ENCODE peak calls at places on chromosomes 5 and 9, in ten cellular contexts. J is MCF 10A, G is hepatocyte, P is uterus, X is BJ, H is tibial nerve, O is RWPE1, M is H9, U is choroid plexus epithelial cell, Z is GM13976. T is an unnamed sample.

GRCh38 chr5:177539411-177539810 is 15.0 kb downstream of the FAM193B start:
- DNase-seq in Z (no peak), O (no peak), H (peak; percentile 45), G (no peak), X (peak; percentile 46), P (no peak), M (no peak), U (peak; percentile 68), J (peak; percentile 68), T (no peak)

GRCh38 chr5:77627869-77628674 is 10.4 kb downstream of the OTP start:
- DNase-seq in P (no peak), O (no peak), X (no peak), H (no peak), G (no peak), J (no peak), Z (peak; percentile 32), U (no peak), M (peak; percentile 77), T (peak; percentile 18)

GRCh38 chr9:93648836-93649235 is 72.5 kb downstream of the PHF2 start:
- DNase-seq in P (peak; percentile 5), H (no peak), Z (no peak), X (no peak), J (no peak), O (no peak), M (no peak), U (no peak), G (no peak), T (no peak)

GRCh38 chr5:120538149-120538548 is 74.0 kb downstream of the PRR16 start:
- DNase-seq in O (peak; percentile 25), J (peak; percentile 25), M (no peak), Z (no peak), G (no peak), X (no peak), H (no peak), U (no peak), P (no peak), T (no peak)

GRCh38 chr5:40429258-40430111 is 250.2 kb upstream of the PTGER4 start:
- DNase-seq in H (peak; percentile 18), O (peak; percentile 69), X (no peak), Z (no peak), P (no peak), G (no peak), M (no peak), U (peak; percentile 65), J (peak; percentile 59), T (no peak)

GRCh38 chr9:4879098-4879497 is 86.4 kb downstream of the RCL1 start:
- DNase-seq in H (no peak), G (no peak), U (no peak), O (no peak), P (no peak), M (no peak), X (no peak), J (no peak), Z (no peak), T (no peak)

GRCh38 chr9:115494958-115495690 is 377.2 kb upstream of the TNC start:
- DNase-seq in J (peak; percentile 16), H (no peak), M (no peak), P (no peak), Z (no peak), G (peak; percentile 38), U (peak; percentile 32), O (no peak), X (no peak), T (no peak)

GRCh38 chr5:61162010-61162831 is at the start of gene SMIM15:
- DNase-seq in X (peak; percentile 39), P (peak; percentile 83), Z (peak; percentile 92), O (peak; percentile 94), U (peak; percentile 82), G (peak; percentile 95), J (peak; percentile 90), M (peak; percentile 87), H (peak; percentile 73), T (peak; percentile 85)

GRCh38 chr9:114117996-114118830 is 19.1 kb upstream of the KIF12 start:
- DNase-seq in H (no peak), G (peak; percentile 48), O (no peak), X (no peak), P (no peak), U (no peak), Z (no peak), M (no peak), J (no peak), T (peak; percentile 45)

GRCh38 chr9:130857864-130858730 is 23.0 kb downstream of the ABL1 start:
- DNase-seq in M (no peak), X (no peak), J (peak; percentile 37), O (no peak), Z (no peak), H (peak; percentile 82), P (peak; percentile 76), G (no peak), U (peak; percentile 90), T (no peak)

GRCh38 chr5:159774476-159775031 is 141.7 kb upstream of the ADRA1B start:
- DNase-seq in O (no peak), U (no peak), J (no peak), Z (no peak), P (no peak), G (no peak), X (no peak), H (no peak), M (peak; percentile 82), T (no peak)

GRCh38 chr5:98657559-98657958 is 115.9 kb upstream of the RGMB start:
- DNase-seq in P (no peak), U (no peak), G (no peak), J (no peak), X (no peak), Z (no peak), M (no peak), O (no peak), H (no peak), T (no peak)
- TF ChIP-seq CTCF in P (no peak), U (no peak), G (no peak), J (no peak), X (no peak), Z (no peak), M (no peak), O (no peak), H (no peak), T (no peak)

GRCh38 chr9:97487107-97487506 is 14.4 kb upstream of the TMOD1 start:
- DNase-seq in O (peak; percentile 52), M (no peak), J (peak; percentile 25), Z (no peak), G (no peak), H (no peak), P (no peak), U (peak; percentile 50), X (no peak), T (no peak)
- TF ChIP-seq CTCF in O (peak; percentile 44), M (peak; percentile 50), J (peak; percentile 16), Z (no peak), G (peak; percentile 5), H (no peak), P (no peak), U (peak; percentile 65), X (peak; percentile 28), T (peak; percentile 19)

GRCh38 chr5:93621340-93621872 is 38.4 kb downstream of the NR2F1 start:
- DNase-seq in O (peak; percentile 57), H (peak; percentile 39), G (peak; percentile 70), U (peak; percentile 81), X (no peak), J (no peak), M (peak; percentile 72), P (peak; percentile 85), Z (no peak), T (peak; percentile 81)

GRCh38 chr5:93623153-93623552 is 40.1 kb downstream of the NR2F1 start:
- DNase-seq in J (no peak), H (no peak), Z (no peak), P (no peak), G (no peak), X (no peak), M (no peak), O (no peak), U (no peak), T (no peak)

GRCh38 chr5:93622240-93622885 is 39.3 kb downstream of the NR2F1 start:
- DNase-seq in M (no peak), O (no peak), P (no peak), G (no peak), U (peak; percentile 87), X (no peak), J (no peak), H (no peak), Z (no peak), T (no peak)

DNA sequence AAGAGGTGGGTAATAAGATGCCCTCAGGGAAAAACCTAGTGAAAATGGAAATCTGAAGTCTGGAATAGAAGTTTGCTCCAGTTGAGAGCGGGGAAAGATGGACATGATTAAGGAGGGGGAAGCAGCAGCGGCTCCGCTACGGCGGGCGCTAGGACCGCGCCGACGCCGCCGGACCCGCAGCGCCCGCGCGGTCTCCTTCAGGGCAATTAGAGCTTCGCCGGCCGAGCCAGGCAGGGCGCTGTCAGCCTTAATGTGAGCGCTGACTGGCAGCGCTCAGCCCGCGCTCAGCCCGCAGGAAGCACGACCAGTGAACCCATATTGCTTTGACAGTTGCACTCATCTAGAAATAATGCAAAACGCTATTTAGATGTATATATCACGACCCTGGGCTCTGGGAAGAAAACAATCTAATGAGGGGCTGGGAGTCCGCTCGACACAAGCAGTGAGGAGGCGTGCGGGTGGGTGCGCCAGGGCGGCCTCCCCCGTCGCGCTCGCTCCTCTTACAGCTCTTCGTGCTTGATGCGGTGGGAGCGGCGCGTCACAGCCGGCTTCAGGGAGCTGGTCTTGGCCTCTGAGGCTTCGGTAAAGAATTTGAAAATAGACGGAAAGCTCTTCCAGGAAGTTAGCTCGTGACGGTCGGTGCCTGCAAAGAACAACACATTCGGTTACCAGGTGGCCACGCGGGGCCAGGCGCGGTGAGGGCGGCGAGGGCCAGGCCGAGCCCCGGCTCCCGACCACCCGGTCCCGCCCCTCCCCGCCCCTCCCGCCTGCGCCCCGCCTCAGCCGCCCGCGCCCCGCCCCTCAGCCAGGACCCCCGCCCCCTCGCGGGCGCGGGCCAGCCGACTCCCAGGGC is 37.7 kb downstream of the NR2F1 start:
- DNase-seq in M (peak; percentile 81), H (no peak), X (no peak), G (peak; percentile 85), J (peak; percentile 72), P (peak; percentile 54), O (peak; percentile 75), Z (peak; percentile 83), U (peak; percentile 79), T (peak; percentile 76)
- TF ChIP-seq CTCF in M (peak; percentile 19), H (no peak), X (peak; percentile 14), G (peak; percentile 21), J (no peak), P (no peak), O (peak; percentile 35), Z (no peak), U (peak; percentile 30), T (no peak)

GRCh38 chr9:124180557-124180956 is 77.2 kb upstream of the NEK6 start:
- DNase-seq in G (peak; percentile 64), H (peak; percentile 46), M (no peak), P (no peak), Z (no peak), J (peak; percentile 60), X (no peak), U (peak; percentile 77), O (no peak), T (no peak)
- TF ChIP-seq CTCF in G (no peak), H (no peak), M (no peak), P (no peak), Z (no peak), J (no peak), X (no peak), U (no peak), O (no peak), T (no peak)